ENCODE peak calls at places on chromosome 6, in nine cellular contexts. W is NCI-H1092; M is GM04503; N is stimulated activated CD4-positive, alpha-beta T cell treated with anti-CD3 and anti-CD28 coated beads, Interleukin-1b, Interleukin-23, amount 100 ng/mL, for 4 hours; T is OCI-LY7; H is NCI-H446 treated with DMSO at 0.1 percent for 48 hours; B is NCI-H2081; C is NCI-H2029 treated with DMSO at 0.1 percent for 48 hours; R is skeletal muscle cell. F is an unnamed sample.

GRCh38 chr6:128696651-128697391 is 176.4 kb upstream of the PTPRK start:
- DNase-seq in W (no peak), M (peak; percentile 23), N (no peak), T (no peak), H (no peak), B (no peak), C (no peak), R (peak; percentile 30), F (no peak)

GRCh38 chr6:157329829-157330228 is 6.5 kb upstream of the TMEM242 start:
- DNase-seq in W (no peak), M (no peak), N (no peak), T (no peak), H (no peak), B (no peak), C (no peak), R (no peak), F (no peak)

GRCh38 chr6:18551228-18551627 is 164.1 kb downstream of the RNF144B start:
- DNase-seq in W (no peak), M (peak; percentile 27), N (no peak), T (no peak), H (no peak), B (no peak), C (no peak), R (peak; percentile 25), F (no peak)

GRCh38 chr6:5325173-5325572 is 63.9 kb downstream of the FARS2 start:
- DNase-seq in W (no peak), M (no peak), N (no peak), T (no peak), H (no peak), B (peak; percentile 30), C (peak; percentile 16), R (no peak), F (no peak)

GRCh38 chr6:53862517-53863457 is 68.0 kb downstream of the LRRC1 start:
- DNase-seq in W (no peak), M (peak; percentile 55), N (no peak), T (no peak), H (peak; percentile 95), B (no peak), C (no peak), R (peak; percentile 73), F (no peak)

GRCh38 chr6:170234419-170234818 is 56.5 kb downstream of the DLL1 start:
- DNase-seq in W (no peak), M (no peak), N (no peak), T (no peak), H (no peak), B (no peak), C (no peak), R (no peak), F (no peak)

GRCh38 chr6:9699890-9700289 is 715.0 kb downstream of the TFAP2A start:
- DNase-seq in W (no peak), M (no peak), N (no peak), T (no peak), H (no peak), B (no peak), C (peak; percentile 28), R (no peak), F (no peak)

GRCh38 chr6:71855406-71855805 is 30.9 kb upstream of the RIMS1 start:
- DNase-seq in W (no peak), M (no peak), N (no peak), T (peak; percentile 1), H (peak; percentile 58), B (no peak), C (no peak), R (no peak), F (no peak)

GRCh38 chr6:100461273-100461919 is 3.3 kb downstream of the SIM1 start:
- DNase-seq in W (peak; percentile 38), M (no peak), N (no peak), T (no peak), H (peak; percentile 3), B (peak; percentile 73), C (no peak), R (no peak), F (no peak)

GRCh38 chr6:1616556-1617463 is 7.1 kb downstream of the FOXC1 start:
- DNase-seq in W (no peak), M (no peak), N (no peak), T (no peak), H (no peak), B (no peak), C (no peak), R (no peak), F (no peak)

GRCh38 chr6:2124260-2124709 is 121.1 kb downstream of the GMDS start:
- DNase-seq in W (no peak), M (no peak), N (no peak), T (no peak), H (no peak), B (peak; percentile 16), C (no peak), R (peak; percentile 45), F (no peak)

GRCh38 chr6:93105017-93105416 is 314.3 kb downstream of the EPHA7 start:
- DNase-seq in W (no peak), M (no peak), N (no peak), T (no peak), H (no peak), B (no peak), C (no peak), R (peak; percentile 27), F (no peak)

GRCh38 chr6:1767481-1768246 is 157.9 kb downstream of the FOXC1 start:
- DNase-seq in W (no peak), M (peak; percentile 74), N (no peak), T (no peak), H (no peak), B (no peak), C (peak; percentile 28), R (no peak), F (no peak)

GRCh38 chr6:67345946-67346345 is 1289.1 kb upstream of the ADGRB3 start:
- DNase-seq in W (no peak), M (no peak), N (no peak), T (peak; percentile 7), H (no peak), B (peak; percentile 52), C (no peak), R (no peak), F (no peak)

GRCh38 chr6:84428300-84428907 is 201.0 kb upstream of the CEP162 start:
- DNase-seq in W (peak; percentile 0), M (no peak), N (no peak), T (peak; percentile 21), H (peak; percentile 1), B (peak; percentile 70), C (peak; percentile 18), R (no peak), F (peak; percentile 44)

GRCh38 chr6:156651438-156651837 is 125.7 kb upstream of the ARID1B start:
- DNase-seq in W (no peak), M (no peak), N (no peak), T (no peak), H (no peak), B (no peak), C (no peak), R (no peak), F (no peak)

GRCh38 chr6:90537723-90538407 is 49.0 kb downstream of the MAP3K7 start:
- DNase-seq in W (no peak), M (peak; percentile 29), N (no peak), T (peak; percentile 64), H (peak; percentile 46), B (no peak), C (no peak), R (no peak), F (no peak)

GRCh38 chr6:141488466-141488865 is 644.3 kb upstream of the GJE1 start:
- DNase-seq in W (no peak), M (no peak), N (no peak), T (peak; percentile 53), H (no peak), B (no peak), C (peak; percentile 44), R (peak; percentile 36), F (no peak)

GRCh38 chr6:14905201-14905600 is 340.7 kb upstream of the JARID2 start:
- DNase-seq in W (no peak), M (no peak), N (no peak), T (no peak), H (no peak), B (no peak), C (no peak), R (no peak), F (no peak)

GRCh38 chr6:40251609-40252008 is 317.3 kb upstream of the MOCS1 start:
- DNase-seq in W (peak; percentile 70), M (no peak), N (no peak), T (peak; percentile 1), H (peak; percentile 95), B (peak; percentile 89), C (peak; percentile 74), R (no peak), F (no peak)

GRCh38 chr6:163501440-163501839 is 86.9 kb downstream of the QKI start:
- DNase-seq in W (no peak), M (no peak), N (no peak), T (no peak), H (no peak), B (peak; percentile 58), C (no peak), R (no peak), F (no peak)

GRCh38 chr6:42698217-42698616 is 24.2 kb downstream of the PRPH2 start:
- DNase-seq in W (no peak), M (no peak), N (no peak), T (no peak), H (no peak), B (no peak), C (no peak), R (no peak), F (no peak)

GRCh38 chr6:37190159-37190535 is 20.2 kb downstream of the PIM1 start:
- DNase-seq in W (no peak), M (no peak), N (no peak), T (no peak), H (no peak), B (no peak), C (no peak), R (no peak), F (no peak)

GRCh38 chr6:126195625-126196236 is 144.2 kb upstream of the CENPW start:
- DNase-seq in W (no peak), M (no peak), N (no peak), T (no peak), H (no peak), B (no peak), C (no peak), R (no peak), F (no peak)

GRCh38 chr6:139534472-139535115 is 160.1 kb upstream of the CITED2 start:
- DNase-seq in W (no peak), M (no peak), N (no peak), T (no peak), H (no peak), B (no peak), C (no peak), R (no peak), F (no peak)

GRCh38 chr6:116215414-116215813 is 38.5 kb downstream of the TSPYL4 start:
- DNase-seq in W (no peak), M (no peak), N (no peak), T (no peak), H (no peak), B (no peak), C (no peak), R (no peak), F (no peak)

GRCh38 chr6:7541175-7542064 is at the start of gene DSP:
- DNase-seq in W (peak; percentile 5), M (no peak), N (no peak), T (no peak), H (no peak), B (peak; percentile 84), C (peak; percentile 74), R (no peak), F (peak; percentile 22)

GRCh38 chr6:11538049-11538798 is 675 bp downstream of the TMEM170B start:
- DNase-seq in W (no peak), M (no peak), N (peak; percentile 10), T (peak; percentile 30), H (no peak), B (peak; percentile 45), C (no peak), R (no peak), F (peak; percentile 28)

F was measured in neural crest cell.